ENCODE peak calls at places on chromosomes 7 and 10, in five cellular contexts. I is spleen, K is psoas muscle, X is AG10803, V is brain microvascular endothelial cell. T is an unnamed sample.
A peak's percentile ranks its signal among the peaks of the same experiment; 100 is the strongest.

GRCh38 chr10:103967433-103968142 is 648 bp downstream of the SLK start:
- DNase-seq in V (no peak), K (no peak), X (peak; percentile 24), I (no peak), T (no peak)

GRCh38 chr7:135710417-135711138 is 17.4 kb downstream of the SLC13A4 start:
- DNase-seq in I (no peak), X (no peak), V (no peak), K (no peak), T (no peak)

GRCh38 chr10:107914450-107915276 is 750.2 kb upstream of the SORCS1 start:
- DNase-seq in K (peak; percentile 42), I (peak; percentile 76), V (no peak), X (peak; percentile 3), T (peak; percentile 71)

GRCh38 chr10:99660662-99661369 is 1.5 kb downstream of the ENTPD7 start:
- DNase-seq in X (peak; percentile 34), K (no peak), V (peak; percentile 10), I (no peak), T (no peak)

GRCh38 chr10:78555128-78555527 is 513.6 kb upstream of the ZMIZ1 start:
- DNase-seq in X (no peak), I (no peak), K (no peak), V (no peak), T (no peak)

GRCh38 chr7:131878777-131879176 is 322.3 kb upstream of the PODXL start:
- DNase-seq in V (no peak), K (no peak), X (no peak), I (no peak), T (no peak)

GRCh38 chr7:26182283-26182682 is 18.3 kb downstream of the HNRNPA2B1 start:
- DNase-seq in X (no peak), V (no peak), K (peak; percentile 49), I (no peak), T (no peak)

GRCh38 chr7:139889186-139889871 is 60.3 kb downstream of the TBXAS1 start:
- DNase-seq in K (no peak), I (no peak), V (no peak), X (peak; percentile 17), T (no peak)

GRCh38 chr10:119533473-119533872 is 9.0 kb downstream of the RGS10 start:
- DNase-seq in I (no peak), K (no peak), V (no peak), X (no peak), T (no peak)

GRCh38 chr7:2093214-2093840 is 139.4 kb downstream of the MAD1L1 start:
- DNase-seq in X (peak; percentile 20), K (no peak), I (no peak), V (no peak), T (no peak)

GRCh38 chr7:116152276-116152675 is 58.1 kb upstream of the TES start:
- DNase-seq in I (no peak), V (no peak), K (no peak), X (no peak), T (no peak)

GRCh38 chr10:123614888-123615287 is 51.3 kb upstream of the GPR26 start:
- DNase-seq in X (peak; percentile 38), I (no peak), K (peak; percentile 62), V (peak; percentile 31), T (peak; percentile 85)

GRCh38 chr7:138753611-138754010 is 44.2 kb upstream of the TMEM213 start:
- DNase-seq in K (no peak), V (no peak), X (no peak), I (no peak), T (no peak)

GRCh38 chr7:107559864-107560263 is 3.9 kb downstream of the COG5 start:
- DNase-seq in K (no peak), I (no peak), X (peak; percentile 75), V (peak; percentile 58), T (no peak)

GRCh38 chr7:80218723-80219122 is 84.1 kb downstream of the GNAI1 start:
- DNase-seq in X (peak; percentile 42), V (peak; percentile 78), K (no peak), I (no peak), T (no peak)

GRCh38 chr10:60424971-60425370 is 35.3 kb upstream of the ANK3 start:
- DNase-seq in K (no peak), X (no peak), V (no peak), I (no peak), T (no peak)

DNA sequence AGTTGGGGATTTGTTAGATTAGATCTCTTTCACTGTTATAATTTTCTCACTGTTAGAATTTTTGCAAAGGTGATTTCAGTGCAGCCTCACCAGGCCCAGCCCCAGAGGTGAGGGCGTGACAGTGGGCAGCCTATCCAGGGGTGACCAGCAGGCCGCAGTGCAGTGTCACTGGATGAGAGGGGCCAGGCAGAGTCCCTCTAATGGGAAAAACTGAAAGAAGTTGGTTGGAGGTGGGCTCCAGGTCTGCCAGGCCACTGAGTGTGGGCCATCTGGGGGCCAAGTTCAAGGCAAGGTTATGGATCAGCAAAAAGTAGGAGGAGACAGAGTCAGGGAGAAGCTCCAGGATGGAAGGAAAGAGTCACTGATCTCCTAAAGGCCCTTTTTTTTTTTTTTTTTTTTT is 90.5 kb upstream of the SDK1 start:
- DNase-seq in I (peak; percentile 33), K (no peak), V (no peak), X (no peak), T (peak; percentile 40)
- TF ChIP-seq CTCF in I (no peak), K (no peak), V (peak; percentile 25), X (no peak), T (no peak)

GRCh38 chr10:14736600-14737081 is 38.1 kb downstream of the FAM107B start:
- DNase-seq in K (no peak), X (peak; percentile 39), I (peak; percentile 84), V (peak; percentile 82), T (no peak)
- TF ChIP-seq CTCF in K (no peak), X (no peak), I (no peak), V (peak; percentile 26), T (no peak)

GRCh38 chr7:20778063-20778721 is 8.5 kb downstream of the SP8 start:
- DNase-seq in K (no peak), X (no peak), V (no peak), I (peak; percentile 76), T (peak; percentile 85)
- TF ChIP-seq CTCF in K (peak; percentile 51), X (peak; percentile 41), V (peak; percentile 58), I (no peak), T (peak; percentile 86)

DNA sequence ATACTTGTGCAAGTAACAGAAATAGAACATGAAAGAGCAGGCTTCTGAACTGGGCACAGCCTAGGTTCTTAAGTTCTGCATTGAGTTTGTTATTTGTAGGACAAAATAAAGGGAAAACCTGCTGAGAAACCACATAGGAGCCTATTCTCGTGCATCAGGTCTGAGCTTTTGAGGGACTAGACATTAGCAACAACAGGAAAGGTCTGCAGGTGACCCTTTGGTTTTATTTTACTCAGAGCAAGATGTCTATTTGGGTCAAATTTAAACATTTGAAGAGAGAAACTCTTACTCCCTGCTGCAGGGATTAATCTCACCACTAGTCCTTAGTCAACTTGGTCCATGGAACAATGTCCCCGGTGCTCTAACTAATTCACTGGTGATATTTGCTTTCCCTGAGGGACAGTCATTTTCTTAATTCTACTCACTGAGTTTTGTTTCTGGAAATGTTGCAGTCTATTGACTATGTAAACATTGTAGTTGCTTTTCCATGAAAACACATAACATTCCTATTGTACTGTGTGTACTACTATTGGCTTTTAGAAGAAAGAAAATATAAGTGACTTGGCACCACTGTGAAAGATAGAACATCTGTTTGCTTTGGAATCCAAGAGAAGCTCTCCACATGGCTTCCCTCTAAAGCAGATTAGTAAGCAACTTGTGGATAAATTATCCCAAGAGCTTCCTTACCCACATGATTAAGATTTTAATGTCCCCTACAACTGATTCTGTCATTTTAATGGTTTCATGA is 108.2 kb downstream of the CHRM2 start:
- DNase-seq in K (no peak), V (no peak), X (peak; percentile 45), I (no peak), T (no peak)
- TF ChIP-seq CTCF in K (no peak), V (no peak), X (no peak), I (no peak), T (no peak)

DNA sequence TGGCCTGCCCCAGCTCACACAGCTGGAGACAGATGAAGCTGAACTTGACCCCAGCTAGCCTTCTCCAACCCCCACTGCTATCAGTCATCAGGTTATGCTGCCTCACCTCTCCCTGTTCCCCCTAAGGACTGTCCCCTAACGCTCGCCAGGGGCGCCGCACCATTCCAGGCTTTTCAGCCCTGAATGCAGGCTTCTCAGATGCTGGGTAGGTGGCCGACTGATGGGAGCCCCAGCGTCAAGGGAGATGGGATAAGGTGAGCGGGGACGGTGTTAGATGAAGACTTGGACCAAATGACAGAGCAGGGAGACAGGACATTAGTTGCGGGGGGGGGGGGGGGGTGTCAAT is 15.8 kb upstream of the OPALIN start:
- DNase-seq in K (no peak), X (no peak), V (no peak), I (no peak), T (no peak)
- TF ChIP-seq CTCF in K (no peak), X (no peak), V (peak; percentile 11), I (no peak), T (no peak)

DNA sequence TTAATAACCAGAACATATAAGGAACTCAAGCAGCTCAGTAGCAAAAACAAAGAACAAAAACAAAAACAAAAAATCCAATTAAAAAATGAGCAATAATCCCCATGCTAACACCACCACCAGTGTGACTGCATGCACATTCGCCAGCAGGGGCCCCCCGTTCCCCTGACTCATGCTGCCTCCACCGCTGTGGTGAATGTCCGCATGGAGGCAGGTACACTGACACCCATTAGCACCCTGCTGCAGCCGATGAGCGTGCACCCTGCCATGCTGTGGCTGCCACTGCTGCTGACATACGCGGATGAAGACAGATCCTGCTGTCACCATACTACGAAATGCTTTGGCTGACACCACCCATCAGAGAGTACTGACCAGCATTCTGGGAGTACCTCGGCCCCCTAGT is 321.6 kb upstream of the LRRTM3 start:
- DNase-seq in I (no peak), K (no peak), X (no peak), V (no peak), T (no peak)
- TF ChIP-seq CTCF in I (no peak), K (no peak), X (no peak), V (no peak), T (no peak)

GRCh38 chr7:151558575-151558974 is 38.9 kb upstream of the RHEB start:
- DNase-seq in K (no peak), X (peak; percentile 77), V (peak; percentile 82), I (no peak), T (no peak)
- TF ChIP-seq CTCF in K (no peak), X (no peak), V (no peak), I (no peak), T (no peak)

GRCh38 chr10:86400705-86401587 is 34.4 kb upstream of the GRID1 start:
- DNase-seq in X (peak; percentile 52), I (peak; percentile 89), K (peak; percentile 77), V (no peak), T (no peak)
- TF ChIP-seq CTCF in X (peak; percentile 29), I (no peak), K (no peak), V (peak; percentile 48), T (peak; percentile 55)

DNA sequence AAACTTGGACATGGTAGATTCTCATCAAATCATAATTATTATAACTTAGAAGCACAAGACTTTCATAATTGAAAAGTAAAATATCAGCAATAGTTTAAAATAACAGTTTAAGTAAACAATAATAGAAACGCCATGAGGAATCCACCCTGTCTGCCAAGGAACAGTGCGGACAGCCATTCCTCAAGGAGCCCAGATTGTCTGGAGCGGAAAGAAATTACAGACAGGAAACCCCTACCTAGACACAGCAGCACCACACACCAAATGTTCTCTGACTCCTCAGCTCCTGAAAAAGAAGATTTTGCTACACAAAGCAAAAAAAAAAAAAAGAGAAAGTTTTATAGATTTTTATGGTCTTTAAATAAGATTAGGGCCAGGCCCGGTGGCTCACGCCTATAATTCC is 21.5 kb upstream of the SEC61G start:
- DNase-seq in V (no peak), K (no peak), I (no peak), X (no peak), T (no peak)
- TF ChIP-seq CTCF in V (no peak), K (no peak), I (no peak), X (no peak), T (no peak)

T was measured in type B pancreatic cell.